ENCODE peak calls at places on chromosomes 3 and 15, in six cellular contexts. K is ovary, H is heart left ventricle, Z is hepatocyte, N is testis, P is kidney. S is an unnamed sample.

GRCh38 chr3:186783731-186784515 is 546 bp downstream of the EIF4A2 start:
- DNase-seq in H (peak; percentile 89), Z (peak; percentile 92), K (peak; percentile 89), N (peak; percentile 92), P (peak; percentile 96), S (peak; percentile 79)

GRCh38 chr3:103690536-103690935 is 1255.7 kb downstream of the ZPLD1 start:
- DNase-seq in Z (no peak), K (no peak), H (no peak), N (no peak), P (no peak), S (no peak)

GRCh38 chr3:42804831-42805821 is 836 bp upstream of the HIGD1A start:
- DNase-seq in K (peak; percentile 38), P (peak; percentile 83), H (peak; percentile 42), N (peak; percentile 42), Z (peak; percentile 62), S (peak; percentile 47)

GRCh38 chr15:57031605-57032004 is 113.2 kb downstream of the TCF12 start:
- DNase-seq in N (peak; percentile 71), K (peak; percentile 40), H (no peak), P (no peak), Z (peak; percentile 35), S (no peak)

GRCh38 chr15:40103124-40103858 is 5.4 kb downstream of the BMF start:
- DNase-seq in N (peak; percentile 89), H (peak; percentile 85), K (peak; percentile 83), Z (peak; percentile 91), P (peak; percentile 97), S (peak; percentile 87)

GRCh38 chr3:9204253-9205005 is 45.0 kb downstream of the SRGAP3 start:
- DNase-seq in Z (peak; percentile 40), H (no peak), N (peak; percentile 89), K (no peak), P (no peak), S (peak; percentile 42)

GRCh38 chr15:32825219-32825618 is 107.4 kb downstream of the GREM1 start:
- DNase-seq in Z (no peak), H (no peak), N (no peak), P (no peak), K (no peak), S (no peak)

GRCh38 chr3:36562945-36563344 is 182.6 kb downstream of the STAC start:
- DNase-seq in N (no peak), P (no peak), H (no peak), Z (no peak), K (no peak), S (no peak)

GRCh38 chr3:103706671-103707070 is 1271.9 kb downstream of the ZPLD1 start:
- DNase-seq in Z (no peak), H (no peak), N (no peak), P (no peak), K (no peak), S (no peak)

GRCh38 chr15:48447657-48448056 is 116.4 kb downstream of the DUT start:
- DNase-seq in P (no peak), N (no peak), K (no peak), H (no peak), Z (no peak), S (no peak)

GRCh38 chr3:108477511-108478147 is 32.8 kb downstream of the MYH15 start:
- DNase-seq in Z (peak; percentile 74), N (peak; percentile 36), K (no peak), P (no peak), H (peak; percentile 39), S (peak; percentile 57)

GRCh38 chr3:146099316-146099715 is 61.7 kb downstream of the PLOD2 start:
- DNase-seq in P (no peak), N (no peak), Z (no peak), K (peak; percentile 26), H (peak; percentile 16), S (no peak)

GRCh38 chr3:146101538-146101937 is 59.4 kb downstream of the PLOD2 start:
- DNase-seq in Z (no peak), P (no peak), K (no peak), N (no peak), H (no peak), S (no peak)

GRCh38 chr3:146100180-146100579 is 60.8 kb downstream of the PLOD2 start:
- DNase-seq in P (no peak), K (no peak), N (no peak), H (no peak), Z (no peak), S (no peak)

GRCh38 chr3:146100825-146101444 is 60.0 kb downstream of the PLOD2 start:
- DNase-seq in H (no peak), P (no peak), N (no peak), K (no peak), Z (no peak), S (no peak)

GRCh38 chr3:146104068-146104467 is 56.9 kb downstream of the PLOD2 start:
- DNase-seq in Z (no peak), H (no peak), K (no peak), P (no peak), N (no peak), S (no peak)
- H3K36me3 ChIP-seq in Z (peaks cover 3% of the 10 kb centered on the region), H (peaks cover 77% of the 10 kb centered on the region), K (no peaks in the 10 kb centered on the region), P (no peaks in the 10 kb centered on the region), N (no peaks in the 10 kb centered on the region), S (no peaks in the 10 kb centered on the region)

GRCh38 chr3:14577897-14578296 is 37.8 kb upstream of the GRIP2 start:
- DNase-seq in N (no peak), K (no peak), H (no peak), Z (no peak), P (no peak), S (no peak)
- TF ChIP-seq CTCF in N (no peak), K (no peak), H (no peak), Z (no peak), P (no peak), S (peak; percentile 26)

GRCh38 chr3:112354642-112355333 is 21.8 kb downstream of the CD200 start:
- DNase-seq in Z (no peak), K (no peak), P (no peak), N (no peak), H (no peak), S (no peak)
- H3K36me3 ChIP-seq in Z (no peaks in the 10 kb centered on the region), K (no peaks in the 10 kb centered on the region), P (no peaks in the 10 kb centered on the region), N (no peaks in the 10 kb centered on the region), H (peaks cover 4% of the 10 kb centered on the region), S (no peaks in the 10 kb centered on the region)

GRCh38 chr15:64162869-64163661 is at the start of gene PPIB:
- DNase-seq in H (peak; percentile 99), N (peak; percentile 97), P (peak; percentile 100), K (peak; percentile 98), Z (peak; percentile 99), S (peak; percentile 97)
- TF ChIP-seq CTCF in H (peak; percentile 60), N (peak; percentile 45), P (peak; percentile 45), K (peak; percentile 46), Z (peak; percentile 48), S (peak; percentile 61)

GRCh38 chr15:66721954-66722353 is 19.9 kb downstream of the SMAD6 start:
- DNase-seq in K (no peak), P (no peak), H (no peak), Z (no peak), N (no peak), S (no peak)

GRCh38 chr15:66721501-66721937 is 19.5 kb downstream of the SMAD6 start:
- DNase-seq in P (no peak), N (no peak), K (no peak), Z (peak; percentile 46), H (no peak), S (no peak)

GRCh38 chr15:66720206-66721010 is 18.4 kb downstream of the SMAD6 start:
- DNase-seq in P (peak; percentile 88), Z (peak; percentile 67), K (no peak), N (no peak), H (peak; percentile 15), S (no peak)

GRCh38 chr15:66719471-66719870 is 17.4 kb downstream of the SMAD6 start:
- DNase-seq in Z (no peak), N (no peak), H (peak; percentile 13), P (peak; percentile 39), K (no peak), S (no peak)

GRCh38 chr15:66721020-66721419 is 19.0 kb downstream of the SMAD6 start:
- DNase-seq in Z (no peak), K (no peak), N (no peak), H (no peak), P (peak; percentile 52), S (no peak)
- H3K36me3 ChIP-seq in Z (no peaks in the 10 kb centered on the region), K (no peaks in the 10 kb centered on the region), N (no peaks in the 10 kb centered on the region), H (peaks cover 69% of the 10 kb centered on the region), P (peaks cover 2% of the 10 kb centered on the region), S (no peaks in the 10 kb centered on the region)

GRCh38 chr15:87959080-87959479 is 297.5 kb downstream of the NTRK3 start:
- DNase-seq in H (no peak), Z (peak; percentile 30), N (no peak), K (no peak), P (no peak), S (no peak)
- TF ChIP-seq CTCF in H (no peak), Z (peak; percentile 21), N (no peak), K (no peak), P (no peak), S (no peak)

S was measured in Caco-2.